ENCODE peak calls at places on chromosomes 16 and 17, in ten cellular contexts. F, Y, B, O, H, M, Z, A, L and T are unnamed samples.
A peak's percentile ranks its signal among the peaks of the same experiment; 100 is the strongest.

GRCh38 chr16:878071-878784 is 77.7 kb upstream of the GNG13 start:
- DNase-seq in F (no peak), Y (no peak), B (peak; percentile 63), O (no peak), H (no peak), M (no peak), Z (no peak), A (no peak), L (no peak), T (no peak)

GRCh38 chr16:67150833-67151396 is at the start of gene B3GNT9:
- DNase-seq in F (no peak), Y (no peak), B (peak; percentile 82), O (peak; percentile 72), H (no peak), M (peak; percentile 71), Z (no peak), A (peak; percentile 80), L (no peak), T (no peak)

GRCh38 chr17:42493324-42493723 is 34.6 kb downstream of the ATP6V0A1 start:
- DNase-seq in F (no peak), Y (no peak), B (no peak), O (no peak), H (no peak), M (no peak), Z (no peak), A (no peak), L (no peak), T (no peak)

GRCh38 chr16:68367034-68367433 is 56.2 kb downstream of the PRMT7 start:
- DNase-seq in F (no peak), Y (no peak), B (peak; percentile 58), O (no peak), H (no peak), M (peak; percentile 41), Z (peak; percentile 12), A (no peak), L (no peak), T (no peak)

GRCh38 chr17:35747540-35748017 is 5.5 kb downstream of the GAS2L2 start:
- DNase-seq in F (peak; percentile 26), Y (peak; percentile 50), B (peak; percentile 95), O (peak; percentile 74), H (no peak), M (peak; percentile 88), Z (peak; percentile 75), A (peak; percentile 62), L (peak; percentile 43), T (peak; percentile 42)

GRCh38 chr17:77316191-77316641 is 175.4 kb downstream of the SEC14L1 start:
- DNase-seq in F (no peak), Y (peak; percentile 35), B (no peak), O (no peak), H (no peak), M (peak; percentile 72), Z (no peak), A (no peak), L (no peak), T (no peak)

GRCh38 chr16:86343111-86343642 is 167.2 kb upstream of the FOXF1 start:
- DNase-seq in F (no peak), Y (peak; percentile 21), B (no peak), O (peak; percentile 72), H (no peak), M (peak; percentile 85), Z (no peak), A (peak; percentile 41), L (peak; percentile 36), T (no peak)

GRCh38 chr16:85435298-85435697 is 177.8 kb upstream of the GSE1 start:
- DNase-seq in F (no peak), Y (no peak), B (no peak), O (no peak), H (no peak), M (no peak), Z (no peak), A (no peak), L (no peak), T (no peak)

DNA sequence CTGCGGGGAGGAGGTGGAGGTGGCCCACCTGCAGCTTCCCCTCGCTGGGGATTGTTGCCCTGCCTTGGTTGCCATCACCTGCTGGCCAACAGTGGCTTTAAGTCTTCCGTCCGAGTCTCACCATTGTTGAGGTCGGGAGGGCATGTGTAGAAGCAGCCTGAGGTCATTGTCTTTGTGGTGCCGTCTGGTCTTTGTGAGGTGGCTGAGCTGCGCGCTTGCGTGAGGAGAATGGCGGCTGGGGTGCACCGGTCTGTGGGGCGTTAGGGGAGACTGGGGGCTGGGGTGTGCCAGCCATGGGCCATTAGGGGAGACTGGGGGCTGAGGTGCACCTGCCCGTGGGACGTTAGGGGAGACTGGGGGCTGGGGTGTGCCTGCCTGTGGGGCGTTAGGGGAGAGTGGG is 36.2 kb downstream of the ZNF750 start:
- DNase-seq in F (no peak), Y (no peak), B (no peak), O (no peak), H (no peak), M (no peak), Z (no peak), A (no peak), L (no peak), T (no peak)
- H3K4me3 ChIP-seq in F (no peak overlapping the region), Y (no peak overlapping the region), B (no peak overlapping the region), O (no peak overlapping the region), H (no peak overlapping the region), M (no peak overlapping the region), Z (no peak overlapping the region), A (no peak overlapping the region), L (no peak overlapping the region), T (no peak overlapping the region)

GRCh38 chr17:7129311-7129710 is 14.7 kb upstream of the ASGR2 start:
- DNase-seq in F (no peak), Y (no peak), B (no peak), O (no peak), H (no peak), M (no peak), Z (no peak), A (no peak), L (no peak), T (no peak)

GRCh38 chr17:7133424-7133823 is 18.8 kb upstream of the ASGR2 start:
- DNase-seq in F (no peak), Y (no peak), B (no peak), O (no peak), H (no peak), M (no peak), Z (no peak), A (peak; percentile 38), L (no peak), T (no peak)

GRCh38 chr17:7130626-7131467 is 16.2 kb upstream of the ASGR2 start:
- DNase-seq in F (no peak), Y (no peak), B (no peak), O (no peak), H (no peak), M (no peak), Z (no peak), A (no peak), L (no peak), T (no peak)

GRCh38 chr17:7133916-7134315 is 19.3 kb upstream of the ASGR2 start:
- DNase-seq in F (no peak), Y (no peak), B (no peak), O (no peak), H (no peak), M (no peak), Z (no peak), A (no peak), L (no peak), T (no peak)

DNA sequence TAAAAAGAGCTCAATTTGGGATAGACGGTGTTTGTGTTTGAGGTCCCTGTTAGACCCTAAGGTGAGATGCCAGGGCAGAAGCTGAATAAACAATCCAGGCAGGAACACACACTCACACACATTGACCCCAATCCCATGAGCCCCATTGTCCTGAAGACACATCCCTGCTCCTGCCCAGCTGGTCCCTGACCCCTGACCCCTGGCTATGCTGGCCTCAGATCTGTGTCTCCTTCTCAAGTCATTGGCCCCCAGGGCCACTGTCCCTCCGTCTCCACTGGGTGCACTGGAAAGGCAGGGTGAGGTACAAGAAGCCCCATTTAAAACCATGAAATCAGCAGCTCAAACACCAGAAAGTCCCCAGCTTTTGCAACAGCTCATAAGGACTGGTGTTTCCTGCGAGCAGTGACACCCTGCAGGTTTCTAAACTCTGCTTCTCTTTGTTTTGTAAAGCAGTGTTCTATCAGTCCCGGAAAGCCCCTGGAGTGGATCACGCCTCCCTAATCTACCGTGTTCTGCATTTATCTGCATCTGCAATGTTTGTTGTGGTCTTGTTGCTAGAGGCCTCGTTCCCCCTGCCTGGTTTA is 18.0 kb upstream of the ASGR2 start:
- DNase-seq in F (no peak), Y (no peak), B (no peak), O (no peak), H (no peak), M (peak; percentile 58), Z (no peak), A (no peak), L (no peak), T (no peak)
- H3K4me3 ChIP-seq in F (no peak overlapping the region), Y (no peak overlapping the region), B (no peak overlapping the region), O (no peak overlapping the region), H (no peak overlapping the region), M (no peak overlapping the region), Z (no peak overlapping the region), A (peak overlapping the region; percentile 38), L (no peak overlapping the region), T (no peak overlapping the region)

GRCh38 chr17:27345141-27345904 is 51.4 kb downstream of the WSB1 start:
- DNase-seq in F (no peak), Y (no peak), B (no peak), O (peak; percentile 74), H (no peak), M (peak; percentile 59), Z (peak; percentile 92), A (no peak), L (no peak), T (no peak)
- H3K4me3 ChIP-seq in F (no peak overlapping the region), Y (no peak overlapping the region), B (no peak overlapping the region), O (no peak overlapping the region), H (no peak overlapping the region), M (no peak overlapping the region), Z (peak overlapping the region; percentile 37), A (no peak overlapping the region), L (peak overlapping the region; percentile 49), T (no peak overlapping the region)

GRCh38 chr17:38577244-38577643 is 28.5 kb downstream of the SRCIN1 start:
- DNase-seq in F (no peak), Y (no peak), B (no peak), O (no peak), H (no peak), M (no peak), Z (no peak), A (no peak), L (no peak), T (no peak)

GRCh38 chr17:38579934-38580333 is 25.8 kb downstream of the SRCIN1 start:
- DNase-seq in F (no peak), Y (peak; percentile 44), B (peak; percentile 80), O (no peak), H (no peak), M (peak; percentile 42), Z (no peak), A (no peak), L (no peak), T (no peak)

GRCh38 chr17:38577645-38578173 is 28.0 kb downstream of the SRCIN1 start:
- DNase-seq in F (no peak), Y (no peak), B (no peak), O (no peak), H (no peak), M (no peak), Z (no peak), A (no peak), L (no peak), T (no peak)

GRCh38 chr17:38578229-38578628 is 27.5 kb downstream of the SRCIN1 start:
- DNase-seq in F (no peak), Y (no peak), B (no peak), O (no peak), H (no peak), M (no peak), Z (no peak), A (no peak), L (no peak), T (no peak)

DNA sequence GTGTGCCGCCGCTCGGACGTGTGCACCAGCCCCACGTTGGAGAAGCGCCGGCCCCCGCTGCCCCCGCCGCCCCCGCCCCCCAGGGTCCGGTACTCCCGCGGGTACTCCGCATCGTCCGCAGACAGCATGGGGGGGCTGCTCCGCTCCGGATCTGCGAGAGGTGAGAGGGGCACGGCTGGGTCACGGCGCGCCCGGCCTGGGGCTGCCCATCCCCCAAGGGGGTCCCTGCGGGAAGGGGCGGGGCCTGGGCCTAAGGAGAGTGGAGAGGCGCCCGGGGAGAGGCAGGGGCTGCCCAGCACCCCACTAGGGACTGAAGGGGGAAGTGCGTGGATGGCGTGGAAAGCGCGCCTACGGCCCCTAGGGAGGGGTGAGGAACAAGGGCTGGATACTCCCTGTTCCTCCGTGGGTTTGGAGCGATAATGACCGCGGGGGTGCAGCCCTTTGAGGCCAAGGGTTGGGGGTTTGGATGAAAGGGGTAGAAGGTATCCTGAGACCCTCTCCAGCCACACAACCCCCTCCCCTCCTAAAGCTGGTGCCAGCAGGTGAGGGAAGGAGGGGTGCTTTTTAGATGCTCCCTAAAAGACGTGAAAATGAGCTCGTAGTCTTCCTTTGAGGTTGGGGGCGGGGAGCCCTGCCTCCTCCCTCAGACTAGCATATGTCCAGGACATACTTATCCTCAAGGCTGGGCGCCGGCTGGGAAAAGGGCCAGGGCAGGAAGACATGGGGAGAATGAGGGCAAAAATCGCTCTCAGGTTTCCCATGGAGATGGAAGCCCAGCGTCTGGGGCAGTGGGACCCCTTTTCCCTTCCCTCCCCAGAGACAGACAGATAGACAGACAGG is 26.9 kb downstream of the SRCIN1 start:
- DNase-seq in F (no peak), Y (no peak), B (no peak), O (no peak), H (no peak), M (no peak), Z (no peak), A (no peak), L (no peak), T (no peak)
- H3K4me3 ChIP-seq in F (no peak overlapping the region), Y (no peak overlapping the region), B (no peak overlapping the region), O (no peak overlapping the region), H (no peak overlapping the region), M (no peak overlapping the region), Z (peak overlapping the region; percentile 21), A (peak overlapping the region; percentile 17), L (peak overlapping the region; percentile 50), T (no peak overlapping the region)